ENCODE peak calls at places on chromosome X, in five cellular contexts. R, C, P, Q and G are unnamed samples.

GRCh38 chrX:46044486-46044885 is 500.7 kb downstream of the ZNF674 start:
- DNase-seq in R (no peak), C (no peak), P (no peak), Q (no peak), G (no peak)

GRCh38 chrX:2654436-2655340 is 36.4 kb upstream of the CD99 start:
- DNase-seq in R (peak), C (no peak), P (no peak), Q (no peak), G (no peak)

GRCh38 chrX:37918168-37918567 is 70.8 kb upstream of the DYNLT3 start:
- DNase-seq in R (no peak), C (no peak), P (no peak), Q (no peak), G (no peak)

GRCh38 chrX:57329008-57329407 is 42.5 kb downstream of the FAAH2 start:
- DNase-seq in R (peak), C (no peak), P (no peak), Q (no peak), G (no peak)

GRCh38 chrX:41705680-41706374 is 17.1 kb downstream of the GPR34 start:
- DNase-seq in R (no peak), C (no peak), P (no peak), Q (no peak), G (no peak)

GRCh38 chrX:40496728-40497127 is 84.0 kb upstream of the ATP6AP2 start:
- DNase-seq in R (no peak), C (no peak), P (no peak), Q (peak), G (no peak)

GRCh38 chrX:124462931-124463330 is 116.6 kb downstream of the SH2D1A start:
- DNase-seq in R (no peak), C (no peak), P (no peak), Q (no peak), G (no peak)

GRCh38 chrX:123993326-123993725 is 31.8 kb downstream of the STAG2 start:
- DNase-seq in R (no peak), C (no peak), P (no peak), Q (no peak), G (no peak)

GRCh38 chrX:68842781-68843581 is 14.2 kb downstream of the EFNB1 start:
- DNase-seq in R (no peak), C (peak), P (no peak), Q (no peak), G (no peak)

GRCh38 chrX:40877869-40878268 is 142.5 kb upstream of the MED14 start:
- DNase-seq in R (peak), C (no peak), P (no peak), Q (no peak), G (no peak)

GRCh38 chrX:115350696-115351408 is 61.3 kb downstream of the LUZP4 start:
- DNase-seq in R (no peak), C (no peak), P (no peak), Q (no peak), G (no peak)

GRCh38 chrX:148501121-148502066 is 977 bp downstream of the AFF2 start:
- DNase-seq in R (no peak), C (no peak), P (peak), Q (peak), G (peak)

GRCh38 chrX:79270401-79270800 is 96.7 kb downstream of the ITM2A start:
- DNase-seq in R (peak), C (peak), P (no peak), Q (peak), G (no peak)

GRCh38 chrX:19581786-19582185 is 66.5 kb upstream of the MAP3K15 start:
- DNase-seq in R (no peak), C (no peak), P (no peak), Q (no peak), G (no peak)

GRCh38 chrX:109714340-109714958 is 18.6 kb downstream of the ACSL4 start:
- DNase-seq in R (peak), C (no peak), P (no peak), Q (no peak), G (no peak)

GRCh38 chrX:50971390-50971789 is 60.9 kb downstream of the BMP15 start:
- DNase-seq in R (no peak), C (no peak), P (no peak), Q (no peak), G (no peak)

GRCh38 chrX:25600776-25601175 is 537.4 kb upstream of the MAGEB18 start:
- DNase-seq in R (no peak), C (no peak), P (no peak), Q (no peak), G (no peak)

GRCh38 chrX:2484721-2485459 is 15.9 kb downstream of the DHRSX start:
- DNase-seq in R (no peak), C (no peak), P (no peak), Q (no peak), G (no peak)

GRCh38 chrX:65690057-65690855 is 22.8 kb downstream of the MSN start:
- DNase-seq in R (no peak), C (no peak), P (no peak), Q (no peak), G (no peak)

GRCh38 chrX:50333308-50333707 is 128.7 kb downstream of the CCNB3 start:
- DNase-seq in R (no peak), C (no peak), P (no peak), Q (no peak), G (no peak)

DNA sequence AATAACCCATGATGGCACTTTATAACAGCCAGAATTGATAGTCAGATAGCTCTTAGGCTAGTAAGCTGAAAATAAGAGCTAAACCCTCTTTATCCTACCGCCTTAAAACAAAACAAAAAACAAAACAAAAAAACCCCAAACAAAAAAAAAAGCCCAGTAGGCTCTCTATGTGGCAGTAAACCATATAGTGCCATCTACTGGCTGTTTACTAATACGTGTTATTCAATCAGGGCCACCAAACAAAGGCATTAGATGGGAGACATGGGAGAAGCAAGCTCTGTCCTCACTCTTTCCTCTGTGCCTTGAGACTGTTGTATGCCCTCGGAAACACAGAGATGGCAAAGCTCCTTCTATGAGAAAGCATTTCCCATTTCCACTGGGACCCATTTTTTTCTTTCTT is 148.8 kb upstream of the MID1 start:
- DNase-seq in R (peak), C (no peak), P (no peak), Q (no peak), G (no peak)
- TF ChIP-seq CTCF in R (peak), C (peak), P (peak), Q (peak), G (peak)

DNA sequence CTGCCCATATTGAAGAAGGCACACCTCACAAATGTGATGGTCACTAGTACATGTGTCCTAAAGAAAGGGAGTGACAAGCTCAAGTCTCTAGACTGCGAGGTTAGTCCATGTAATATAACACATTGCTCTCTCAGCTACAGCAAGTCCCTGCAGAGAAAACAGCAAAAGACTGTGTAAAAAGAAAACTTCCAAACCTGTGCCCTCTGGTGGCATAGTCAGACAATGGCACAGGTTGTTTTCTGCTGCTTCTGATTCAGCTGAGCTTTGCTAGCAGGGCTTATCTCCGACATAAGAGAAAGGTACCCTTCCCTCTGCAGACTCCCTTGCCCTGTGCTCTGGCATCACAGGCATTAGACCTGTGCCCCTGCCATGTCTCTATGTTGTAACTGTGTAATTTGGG is 1.4 kb upstream of the SERPINA7 start:
- DNase-seq in R (peak), C (no peak), P (no peak), Q (no peak), G (no peak)
- TF ChIP-seq CTCF in R (peak), C (peak), P (no peak), Q (peak), G (peak)

GRCh38 chrX:121008920-121009319 is 23.4 kb upstream of the CT47A1 start:
- DNase-seq in R (no peak), C (no peak), P (no peak), Q (no peak), G (no peak)

GRCh38 chrX:121009764-121010163 is 24.2 kb upstream of the CT47A1 start:
- DNase-seq in R (no peak), C (no peak), P (no peak), Q (no peak), G (no peak)

GRCh38 chrX:121013897-121014455 is 28.4 kb upstream of the CT47A1 start:
- DNase-seq in R (no peak), C (no peak), P (no peak), Q (no peak), G (no peak)

GRCh38 chrX:121010218-121010617 is 24.7 kb upstream of the CT47A1 start:
- DNase-seq in R (no peak), C (no peak), P (no peak), Q (no peak), G (no peak)

GRCh38 chrX:121011254-121011653 is 25.7 kb upstream of the CT47A1 start:
- DNase-seq in R (no peak), C (no peak), P (no peak), Q (no peak), G (no peak)
- TF ChIP-seq CTCF in R (no peak), C (no peak), P (no peak), Q (no peak), G (no peak)

GRCh38 chrX:134761788-134762187 is 103.5 kb upstream of the PLAC1 start:
- DNase-seq in R (peak), C (no peak), P (no peak), Q (no peak), G (no peak)
- TF ChIP-seq CTCF in R (peak), C (peak), P (no peak), Q (peak), G (peak)

GRCh38 chrX:47619486-47620302 is at the start of gene SYN1:
- DNase-seq in R (peak), C (peak), P (no peak), Q (peak), G (peak)
- TF ChIP-seq CTCF in R (no peak), C (peak), P (peak), Q (peak), G (peak)

DNA sequence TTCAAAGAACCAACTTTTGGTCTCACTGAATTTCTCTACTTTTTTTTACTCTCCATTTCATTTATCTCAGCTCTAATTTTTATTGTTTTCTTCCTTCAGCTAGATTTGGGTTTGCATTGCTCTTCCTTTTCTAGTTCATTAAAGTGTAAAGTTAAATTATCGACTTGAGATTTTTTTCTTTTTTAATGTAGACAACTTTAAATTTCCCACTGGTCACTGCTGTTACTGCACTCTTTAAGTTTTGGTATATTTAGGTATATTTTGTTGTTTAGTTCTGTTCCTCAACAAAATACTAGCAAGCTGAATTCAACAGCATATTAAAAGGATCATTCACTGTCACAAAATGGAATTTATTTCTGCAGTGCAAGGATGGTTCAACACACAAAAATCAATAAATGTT is 572.0 kb upstream of the DIAPH2 start:
- DNase-seq in R (no peak), C (no peak), P (no peak), Q (no peak), G (no peak)
- TF ChIP-seq CTCF in R (no peak), C (no peak), P (no peak), Q (peak), G (peak)

DNA sequence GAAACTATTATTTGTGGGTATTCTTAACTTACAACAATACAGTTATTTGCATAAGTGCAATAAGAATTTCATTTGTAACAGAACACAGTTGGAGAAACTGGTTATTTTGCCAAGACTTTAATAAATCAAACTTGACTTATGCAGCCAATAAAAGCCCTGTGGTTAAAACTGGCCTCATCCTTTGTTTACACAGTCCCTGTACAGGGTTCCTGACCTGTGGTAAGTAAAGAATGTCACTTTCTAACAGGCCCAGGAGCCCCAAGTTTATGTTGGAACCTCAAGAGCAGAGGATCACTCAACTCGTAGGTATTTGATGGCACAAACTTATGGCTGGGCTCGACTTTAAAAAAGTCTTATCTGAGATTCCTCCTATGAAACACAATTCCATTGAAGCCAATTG is 88.6 kb upstream of the PTCHD1 start:
- DNase-seq in R (no peak), C (no peak), P (no peak), Q (no peak), G (no peak)
- TF ChIP-seq CTCF in R (no peak), C (no peak), P (no peak), Q (no peak), G (no peak)